ENCODE peak calls at places on chromosomes 5 and 9, in eight cellular contexts. B is natural killer cell; V is fibroblast of villous mesenchyme; T is fibroblast of lung; K is endothelial cell; E is CD8-positive, alpha-beta T cell; U is choroid plexus epithelial cell; Z is neural crest cell. L is an unnamed sample.

GRCh38 chr5:144093868-144094267 is 76.6 kb downstream of the YIPF5 start:
- DNase-seq in E (no peak), Z (no peak), T (no peak), K (no peak), U (no peak), V (no peak), B (no peak), L (no peak)

GRCh38 chr5:179235416-179236400 is 109.6 kb downstream of the ADAMTS2 start:
- DNase-seq in U (no peak), E (no peak), B (peak; percentile 3), K (no peak), Z (no peak), T (no peak), V (no peak), L (no peak)

GRCh38 chr9:27154923-27155322 is 45.9 kb downstream of the TEK start:
- DNase-seq in K (no peak), Z (no peak), V (peak; percentile 82), T (peak; percentile 86), E (no peak), B (no peak), U (peak; percentile 95), L (peak; percentile 83)

GRCh38 chr5:74541381-74541781 is 99.1 kb downstream of the ENC1 start:
- DNase-seq in K (no peak), V (peak; percentile 79), E (no peak), U (peak; percentile 43), T (no peak), Z (no peak), B (no peak), L (peak; percentile 12)

GRCh38 chr5:55307383-55308253 is at the start of the genes DHX29 and MTREX:
- DNase-seq in Z (peak; percentile 87), B (peak; percentile 90), T (peak; percentile 94), K (peak; percentile 89), U (peak; percentile 93), E (peak; percentile 90), V (peak; percentile 94), L (peak; percentile 89)

GRCh38 chr9:27654629-27655285 is 81.5 kb upstream of the C9orf72 start:
- DNase-seq in Z (no peak), E (no peak), K (no peak), U (no peak), B (no peak), V (no peak), T (no peak), L (no peak)

GRCh38 chr5:38494175-38494574 is 62.3 kb downstream of the LIFR start:
- DNase-seq in E (no peak), V (no peak), K (no peak), B (no peak), U (no peak), T (no peak), Z (no peak), L (no peak)

GRCh38 chr5:177432143-177432904 is 5.8 kb downstream of the GRK6 start:
- DNase-seq in T (no peak), Z (no peak), B (no peak), V (no peak), K (no peak), U (no peak), E (no peak), L (no peak)

GRCh38 chr5:41722359-41722950 is 147.8 kb downstream of the OXCT1 start:
- DNase-seq in T (no peak), V (peak; percentile 11), Z (no peak), U (peak; percentile 64), B (no peak), K (no peak), E (peak; percentile 16), L (peak; percentile 10)

GRCh38 chr5:126351138-126351537 is 72.1 kb upstream of the GRAMD2B start:
- DNase-seq in Z (no peak), U (peak; percentile 94), T (peak; percentile 71), V (peak; percentile 84), K (no peak), B (no peak), E (no peak), L (peak; percentile 85)

GRCh38 chr9:5428794-5429528 is 8.8 kb downstream of the PLGRKT start:
- DNase-seq in T (no peak), V (no peak), E (no peak), U (no peak), Z (no peak), K (no peak), B (no peak), L (peak; percentile 27)
- TF ChIP-seq CTCF in T (no peak), V (no peak), E (no peak), U (peak; percentile 37), Z (no peak), K (no peak), B (no peak), L (no peak)

GRCh38 chr5:111469293-111469896 is 42.9 kb downstream of the STARD4 start:
- DNase-seq in Z (no peak), K (no peak), B (no peak), V (no peak), U (no peak), T (no peak), E (no peak), L (no peak)

GRCh38 chr5:111472579-111472978 is 39.8 kb downstream of the STARD4 start:
- DNase-seq in Z (no peak), K (no peak), U (no peak), E (no peak), V (no peak), T (no peak), B (no peak), L (no peak)

GRCh38 chr5:111472096-111472495 is 40.2 kb downstream of the STARD4 start:
- DNase-seq in Z (no peak), V (no peak), B (no peak), E (no peak), T (no peak), U (no peak), K (no peak), L (no peak)

DNA sequence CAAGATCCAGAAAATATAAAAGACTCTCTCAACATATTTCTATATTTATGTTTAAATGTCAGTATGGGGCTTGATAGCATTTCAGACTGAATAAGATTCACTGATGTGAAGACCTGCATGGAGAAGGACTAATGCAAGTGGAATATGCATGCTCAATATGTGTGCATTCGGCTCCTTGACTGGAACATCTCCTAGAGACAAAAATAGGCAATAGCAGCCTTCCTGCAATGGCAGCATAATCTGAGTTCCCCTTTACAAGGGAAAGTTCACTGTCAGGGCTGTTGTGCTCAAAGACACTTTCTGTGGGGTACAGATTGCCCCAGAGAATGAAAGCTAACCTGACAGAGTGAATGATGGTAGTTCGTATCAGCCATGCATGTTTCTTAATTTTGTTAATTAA is 42.4 kb downstream of the STARD4 start:
- DNase-seq in T (peak; percentile 17), E (no peak), B (no peak), V (no peak), K (no peak), U (no peak), Z (no peak), L (no peak)
- TF ChIP-seq CTCF in T (peak; percentile 39), E (no peak), B (no peak), V (peak; percentile 12), K (no peak), U (peak; percentile 27), Z (no peak), L (no peak)

DNA sequence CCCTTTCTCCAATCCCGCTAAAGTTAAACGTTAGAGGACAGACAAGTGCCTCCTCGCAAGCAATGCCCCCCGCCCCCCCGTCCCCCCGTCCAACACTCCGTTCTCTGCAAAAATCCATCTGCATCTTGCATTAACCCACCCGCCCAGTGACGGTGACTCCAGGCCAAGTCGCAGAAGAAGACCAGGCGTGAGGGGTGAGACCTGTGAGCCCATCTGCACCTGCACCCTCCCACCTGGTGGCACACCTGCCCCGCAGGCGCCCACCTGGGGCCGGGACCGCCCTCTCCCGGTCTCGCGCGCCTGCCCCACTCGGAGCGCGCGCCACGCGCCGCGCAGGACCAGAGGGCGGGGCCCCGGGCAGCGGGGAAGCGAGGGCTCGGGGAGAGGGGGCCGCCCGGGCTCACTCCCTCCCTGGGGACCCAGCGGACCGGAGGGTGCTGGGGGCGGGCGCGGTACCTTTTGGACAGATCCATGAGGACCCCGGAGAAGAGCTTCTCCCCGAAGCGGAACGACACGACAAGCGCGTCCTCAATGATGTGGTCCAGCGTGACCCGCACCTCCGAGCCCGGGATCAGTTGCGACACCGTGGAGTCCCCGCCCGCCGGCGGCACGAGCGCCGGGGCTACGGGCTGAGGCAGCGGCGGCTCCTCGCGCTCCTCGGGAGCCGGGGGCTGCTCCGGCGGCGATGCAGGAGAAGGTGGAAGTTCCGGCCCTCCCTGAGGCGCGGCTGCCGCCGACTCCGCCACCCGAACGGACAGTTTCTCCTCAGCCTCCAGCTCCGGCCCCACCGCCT is 705 bp downstream of the PWWP2A start:
- DNase-seq in V (peak; percentile 38), E (peak; percentile 58), U (no peak), T (peak; percentile 15), B (peak; percentile 47), K (no peak), Z (peak; percentile 23), L (no peak)
- TF ChIP-seq CTCF in V (no peak), E (no peak), U (no peak), T (no peak), B (no peak), K (no peak), Z (no peak), L (no peak)

GRCh38 chr5:172956228-172956627 is 3.0 kb upstream of the RPL26L1 start:
- DNase-seq in E (no peak), B (no peak), U (no peak), T (no peak), K (no peak), Z (no peak), V (no peak), L (no peak)

GRCh38 chr5:172958268-172959046 is 767 bp upstream of the RPL26L1 start:
- DNase-seq in Z (peak; percentile 59), B (peak; percentile 57), U (peak; percentile 70), E (peak; percentile 64), T (peak; percentile 57), V (peak; percentile 67), K (peak; percentile 71), L (peak; percentile 53)

GRCh38 chr5:172957458-172957857 is 1.8 kb upstream of the RPL26L1 start:
- DNase-seq in V (no peak), K (no peak), Z (no peak), E (no peak), T (no peak), U (no peak), B (no peak), L (no peak)

GRCh38 chr5:172956936-172957335 is 2.3 kb upstream of the RPL26L1 start:
- DNase-seq in V (no peak), T (no peak), K (no peak), E (no peak), B (no peak), U (no peak), Z (no peak), L (no peak)

DNA sequence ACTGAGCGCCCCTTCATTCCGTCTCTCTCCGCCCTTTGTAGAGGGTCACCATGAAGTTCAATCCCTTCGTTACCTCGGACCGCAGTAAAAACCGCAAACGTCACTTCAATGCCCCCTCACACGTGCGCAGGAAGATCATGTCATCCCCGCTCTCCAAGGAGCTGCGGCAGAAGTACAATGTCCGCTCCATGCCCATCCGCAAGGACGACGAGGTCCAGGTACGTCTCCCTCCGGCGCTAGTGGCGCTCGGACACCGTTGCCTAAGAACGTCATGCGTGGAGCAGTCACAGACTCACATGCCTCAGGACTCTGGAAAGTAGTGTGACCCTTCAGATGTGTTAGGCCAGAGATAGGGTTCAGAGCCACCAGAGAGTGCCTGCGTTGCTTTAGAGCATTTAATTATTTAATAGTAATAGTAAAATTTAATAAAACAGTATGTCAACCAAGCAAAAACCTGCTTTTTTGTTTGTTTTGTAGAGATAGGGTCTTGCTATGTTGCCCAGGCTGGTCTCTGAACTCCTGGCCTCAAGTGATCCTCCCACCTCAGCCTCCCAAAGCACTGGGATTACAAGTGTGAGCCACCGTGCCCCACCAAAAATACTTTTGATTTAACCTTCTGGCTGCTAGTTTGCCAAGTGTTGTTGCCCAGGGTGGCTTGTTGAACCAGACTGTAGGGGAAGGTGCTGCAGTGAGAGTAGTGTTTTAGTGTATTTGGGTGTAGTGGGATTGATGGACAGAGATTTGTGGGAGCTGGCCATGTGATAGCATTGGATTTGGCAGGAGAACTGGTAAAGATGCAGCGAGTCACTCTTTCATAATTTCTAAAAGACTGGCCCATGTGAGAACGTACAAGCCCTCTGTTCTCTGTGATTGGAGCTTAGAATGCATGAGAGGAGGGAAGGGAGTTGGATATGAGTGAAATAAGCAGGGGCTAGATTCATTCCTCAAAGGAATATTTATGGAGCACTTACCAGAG is 888 bp downstream of the RPL26L1 start:
- DNase-seq in T (no peak), V (no peak), Z (no peak), E (no peak), K (no peak), B (no peak), U (no peak), L (no peak)
- TF ChIP-seq CTCF in T (no peak), V (no peak), Z (no peak), E (no peak), K (no peak), B (no peak), U (no peak), L (no peak)